ENCODE peak calls at places on chromosomes 4 and X, in four cellular contexts. One of them, this sample, is unnamed.
A peak's percentile ranks its signal among the peaks of the same experiment; 100 is the strongest.

GRCh38 chr4:121726642-121727268 is 30.0 kb upstream of the ANXA5 start:
- DNase-seq in IMR-90: peak; percentile 78
- DNase-seq in K562: peak; percentile 64
- DNase-seq in HepG2: peak; percentile 64
- DNase-seq in this sample: peak; percentile 29

GRCh38 chr4:707929-708630 is 2.4 kb downstream of the PCGF3 start:
- DNase-seq in IMR-90: no peak
- DNase-seq in K562: no peak
- DNase-seq in HepG2: no peak
- DNase-seq in this sample: no peak

GRCh38 chr4:125986307-125986706 is 671.6 kb downstream of the FAT4 start:
- DNase-seq in IMR-90: no peak
- DNase-seq in K562: no peak
- DNase-seq in HepG2: no peak
- DNase-seq in this sample: no peak

GRCh38 chrX:107629533-107629909 is 1.2 kb downstream of the PRPS1 start:
- DNase-seq in IMR-90: peak; percentile 36
- DNase-seq in K562: peak; percentile 43
- DNase-seq in HepG2: peak; percentile 6
- DNase-seq in this sample: peak; percentile 51

GRCh38 chr4:33111106-33111505 is 2390.9 kb downstream of the PCDH7 start:
- DNase-seq in IMR-90: no peak
- DNase-seq in K562: no peak
- DNase-seq in HepG2: no peak
- DNase-seq in this sample: no peak

GRCh38 chrX:44344687-44345086 is 1.2 kb upstream of the EFHC2 start:
- DNase-seq in IMR-90: no peak
- DNase-seq in K562: peak; percentile 67
- DNase-seq in HepG2: no peak
- DNase-seq in this sample: no peak

GRCh38 chrX:147342197-147342596 is 527.7 kb upstream of the CXorf51A start:
- DNase-seq in IMR-90: no peak
- DNase-seq in K562: no peak
- DNase-seq in HepG2: no peak
- DNase-seq in this sample: no peak

GRCh38 chr4:83334425-83335241 is at the start of gene HPSE:
- DNase-seq in IMR-90: peak; percentile 21
- DNase-seq in K562: peak; percentile 48
- DNase-seq in HepG2: peak; percentile 3
- DNase-seq in this sample: peak; percentile 50

GRCh38 chrX:135185795-135186443 is 14.7 kb upstream of the CT55 start:
- DNase-seq in IMR-90: peak; percentile 46
- DNase-seq in K562: peak; percentile 65
- DNase-seq in HepG2: peak; percentile 36
- DNase-seq in this sample: peak; percentile 58

GRCh38 chr4:31918891-31919290 is 1198.7 kb downstream of the PCDH7 start:
- DNase-seq in IMR-90: no peak
- DNase-seq in K562: no peak
- DNase-seq in HepG2: no peak
- DNase-seq in this sample: no peak

GRCh38 chr4:40192286-40193017 is 4.4 kb upstream of the RHOH start:
- DNase-seq in IMR-90: no peak
- DNase-seq in K562: no peak
- DNase-seq in HepG2: peak; percentile 16
- DNase-seq in this sample: no peak
- TF ChIP-seq MAZ in IMR-90: no peak
- TF ChIP-seq MAZ in K562: no peak
- TF ChIP-seq MAZ in HepG2: no peak
- TF ChIP-seq MAZ in this sample: no peak

GRCh38 chr4:110955748-110956147 is 332.9 kb upstream of the PITX2 start:
- DNase-seq in IMR-90: no peak
- DNase-seq in K562: no peak
- DNase-seq in HepG2: no peak
- DNase-seq in this sample: no peak
- TF ChIP-seq MAZ in IMR-90: no peak
- TF ChIP-seq MAZ in K562: no peak
- TF ChIP-seq MAZ in HepG2: no peak
- TF ChIP-seq MAZ in this sample: no peak

GRCh38 chrX:14528629-14529287 is 578 bp upstream of the GLRA2 start:
- DNase-seq in IMR-90: peak; percentile 5
- DNase-seq in K562: peak; percentile 42
- DNase-seq in HepG2: peak; percentile 10
- DNase-seq in this sample: peak; percentile 61
- TF ChIP-seq MAZ in IMR-90: no peak
- TF ChIP-seq MAZ in K562: no peak
- TF ChIP-seq MAZ in HepG2: no peak
- TF ChIP-seq MAZ in this sample: no peak

GRCh38 chrX:9341305-9342201 is 123.3 kb upstream of the TBL1X start:
- DNase-seq in IMR-90: peak; percentile 69
- DNase-seq in K562: peak; percentile 72
- DNase-seq in HepG2: no peak
- DNase-seq in this sample: peak; percentile 69

GRCh38 chrX:9342581-9343051 is 122.2 kb upstream of the TBL1X start:
- DNase-seq in IMR-90: peak; percentile 80
- DNase-seq in K562: peak; percentile 93
- DNase-seq in HepG2: peak; percentile 29
- DNase-seq in this sample: peak; percentile 91

GRCh38 chrX:9339603-9340569 is 125.0 kb upstream of the TBL1X start:
- DNase-seq in IMR-90: no peak
- DNase-seq in K562: no peak
- DNase-seq in HepG2: no peak
- DNase-seq in this sample: no peak

GRCh38 chrX:9338986-9339385 is 125.9 kb upstream of the TBL1X start:
- DNase-seq in IMR-90: no peak
- DNase-seq in K562: no peak
- DNase-seq in HepG2: no peak
- DNase-seq in this sample: no peak

DNA sequence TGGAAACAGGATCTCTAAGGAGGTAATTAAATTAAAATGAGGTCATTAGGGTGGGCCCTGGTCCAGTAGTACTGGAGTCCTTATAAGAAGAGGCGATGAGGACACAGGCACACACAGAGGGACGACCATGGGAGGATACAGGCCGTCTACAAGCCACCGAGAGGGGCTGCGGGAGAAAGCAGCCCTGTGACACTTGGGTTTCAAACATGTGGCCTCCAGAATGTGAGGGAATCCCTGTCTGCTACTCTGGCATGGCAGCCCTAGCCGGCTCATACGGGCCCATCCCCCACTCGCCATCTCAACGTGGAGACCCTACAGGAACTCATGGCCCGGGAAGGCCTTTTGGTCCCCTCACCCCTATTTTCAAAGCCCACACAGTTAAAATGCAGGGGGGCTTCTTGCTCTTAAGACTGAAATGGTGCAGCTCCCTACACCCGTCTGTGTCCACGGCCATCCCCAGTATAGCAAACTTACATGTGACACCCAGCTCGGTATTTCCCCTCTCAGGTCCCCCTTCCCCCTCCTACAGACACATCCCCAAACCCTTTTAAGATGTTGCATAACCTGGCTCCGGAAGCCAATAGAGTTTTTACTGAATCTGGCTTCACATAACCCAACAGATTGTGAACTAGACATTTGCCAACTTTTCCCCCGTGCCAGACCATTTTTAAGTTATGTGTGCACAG is 124.1 kb upstream of the TBL1X start:
- DNase-seq in IMR-90: peak; percentile 43
- DNase-seq in K562: no peak
- DNase-seq in HepG2: no peak
- DNase-seq in this sample: no peak
- TF ChIP-seq MAZ in IMR-90: no peak
- TF ChIP-seq MAZ in K562: no peak
- TF ChIP-seq MAZ in HepG2: no peak
- TF ChIP-seq MAZ in this sample: no peak

GRCh38 chrX:112799425-112799824 is 41.2 kb downstream of the AMOT start:
- DNase-seq in IMR-90: no peak
- DNase-seq in K562: no peak
- DNase-seq in HepG2: no peak
- DNase-seq in this sample: no peak
- TF ChIP-seq MAZ in IMR-90: no peak
- TF ChIP-seq MAZ in K562: no peak
- TF ChIP-seq MAZ in HepG2: no peak
- TF ChIP-seq MAZ in this sample: no peak

GRCh38 chr4:2850966-2851782 is 7.5 kb downstream of the ADD1 start:
- DNase-seq in IMR-90: peak; percentile 60
- DNase-seq in K562: no peak
- DNase-seq in HepG2: no peak
- DNase-seq in this sample: no peak

GRCh38 chr4:2846172-2846571 is 2.5 kb downstream of the ADD1 start:
- DNase-seq in IMR-90: no peak
- DNase-seq in K562: no peak
- DNase-seq in HepG2: no peak
- DNase-seq in this sample: no peak

GRCh38 chr4:2847297-2847871 is 3.7 kb downstream of the ADD1 start:
- DNase-seq in IMR-90: no peak
- DNase-seq in K562: peak; percentile 33
- DNase-seq in HepG2: no peak
- DNase-seq in this sample: no peak

GRCh38 chr4:2849267-2850140 is 5.9 kb downstream of the ADD1 start:
- DNase-seq in IMR-90: no peak
- DNase-seq in K562: no peak
- DNase-seq in HepG2: no peak
- DNase-seq in this sample: no peak

DNA sequence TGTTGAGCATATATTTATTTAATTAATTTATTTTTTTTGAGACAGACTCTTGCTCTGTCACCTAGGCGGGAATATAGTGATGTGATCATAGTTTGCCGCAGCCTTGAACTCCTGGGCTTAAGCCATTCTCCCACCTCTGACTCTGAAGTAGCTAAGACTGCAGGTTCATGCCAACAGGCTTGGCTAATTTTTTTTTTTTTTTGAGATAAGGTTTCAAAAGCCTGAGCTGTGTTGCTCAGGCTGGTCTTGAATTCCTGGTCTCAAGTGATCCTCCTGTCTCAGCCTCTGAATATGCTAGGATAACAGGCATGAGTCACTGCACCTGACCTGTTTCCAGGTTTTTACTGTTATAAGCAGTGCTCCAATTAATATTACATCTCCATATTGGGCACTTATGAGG is 4.8 kb downstream of the ADD1 start:
- DNase-seq in IMR-90: peak; percentile 28
- DNase-seq in K562: peak; percentile 44
- DNase-seq in HepG2: peak; percentile 36
- DNase-seq in this sample: no peak
- TF ChIP-seq MAZ in IMR-90: no peak
- TF ChIP-seq MAZ in K562: no peak
- TF ChIP-seq MAZ in HepG2: no peak
- TF ChIP-seq MAZ in this sample: no peak

GRCh38 chr4:42401171-42401570 is 3.9 kb downstream of the SHISA3 start:
- DNase-seq in IMR-90: no peak
- DNase-seq in K562: no peak
- DNase-seq in HepG2: no peak
- DNase-seq in this sample: no peak
- TF ChIP-seq MAZ in IMR-90: no peak
- TF ChIP-seq MAZ in K562: no peak
- TF ChIP-seq MAZ in HepG2: no peak
- TF ChIP-seq MAZ in this sample: no peak

DNA sequence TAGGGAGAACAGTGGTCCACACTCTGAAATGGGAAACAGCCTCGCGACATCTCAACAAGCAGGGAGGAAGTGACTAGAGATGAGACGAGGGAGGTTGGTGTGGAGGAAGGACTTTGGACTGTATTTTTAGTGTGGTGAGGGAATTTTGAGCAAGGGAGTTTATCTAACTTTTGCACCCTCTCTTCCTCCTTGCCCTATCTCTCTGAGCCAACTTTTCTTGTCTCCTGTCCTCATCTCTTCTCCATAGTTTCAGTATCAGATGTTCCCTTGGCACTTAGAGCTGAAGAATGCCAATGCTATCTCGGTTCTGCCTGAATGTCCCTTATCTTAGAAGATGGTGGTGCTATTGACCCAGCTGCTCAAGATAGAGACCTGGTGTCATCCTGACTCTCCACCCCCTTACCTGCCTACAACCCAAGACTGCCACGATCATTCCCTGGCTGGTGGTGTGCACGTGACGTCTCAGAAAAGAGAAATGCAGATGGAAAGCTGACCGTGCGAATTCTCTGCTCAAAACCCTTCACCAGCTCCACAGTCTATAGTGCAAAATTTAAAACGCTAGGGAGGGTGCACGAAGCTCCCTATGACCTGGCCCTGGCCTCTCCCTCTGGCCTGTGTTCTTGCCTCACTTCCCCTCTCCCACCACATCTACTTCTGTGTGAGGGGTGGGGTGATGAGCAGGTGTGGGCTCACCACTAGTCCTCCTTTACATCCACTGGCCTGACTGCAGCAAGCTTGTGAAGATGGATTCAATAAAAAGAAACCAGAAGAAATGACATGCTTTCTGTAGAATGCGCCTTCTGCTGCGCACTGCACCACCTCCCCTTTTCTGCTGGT is 20.9 kb downstream of the MPP1 start:
- DNase-seq in IMR-90: no peak
- DNase-seq in K562: peak; percentile 53
- DNase-seq in HepG2: no peak
- DNase-seq in this sample: no peak
- TF ChIP-seq MAZ in IMR-90: no peak
- TF ChIP-seq MAZ in K562: no peak
- TF ChIP-seq MAZ in HepG2: no peak
- TF ChIP-seq MAZ in this sample: no peak

GRCh38 chr4:129602447-129602846 is 506.5 kb downstream of the C4orf33 start:
- DNase-seq in IMR-90: no peak
- DNase-seq in K562: no peak
- DNase-seq in HepG2: no peak
- DNase-seq in this sample: no peak

GRCh38 chr4:129600898-129601297 is 504.9 kb downstream of the C4orf33 start:
- DNase-seq in IMR-90: no peak
- DNase-seq in K562: no peak
- DNase-seq in HepG2: no peak
- DNase-seq in this sample: no peak

GRCh38 chr4:129603241-129603931 is 507.4 kb downstream of the C4orf33 start:
- DNase-seq in IMR-90: no peak
- DNase-seq in K562: no peak
- DNase-seq in HepG2: no peak
- DNase-seq in this sample: no peak

DNA sequence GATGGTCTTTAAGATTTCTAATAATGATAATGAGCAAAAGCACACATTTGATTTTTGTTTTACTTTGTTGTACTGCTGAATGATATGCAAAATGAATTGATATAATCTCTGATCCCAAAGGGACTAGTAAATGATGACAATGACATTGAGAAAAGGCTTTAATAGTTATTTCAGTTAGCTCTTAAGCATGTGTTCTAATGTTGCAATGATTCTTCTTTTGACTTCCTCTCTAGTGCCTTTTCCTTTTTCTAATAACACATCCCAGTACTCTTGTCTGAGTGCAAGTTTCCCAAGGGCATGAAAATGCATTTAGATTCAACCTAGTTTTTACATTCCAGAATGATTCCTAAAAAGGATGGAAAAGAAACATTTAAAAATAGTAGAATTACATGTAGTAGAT is 508.7 kb downstream of the C4orf33 start:
- DNase-seq in IMR-90: no peak
- DNase-seq in K562: no peak
- DNase-seq in HepG2: no peak
- DNase-seq in this sample: no peak
- TF ChIP-seq MAZ in IMR-90: no peak
- TF ChIP-seq MAZ in K562: no peak
- TF ChIP-seq MAZ in HepG2: no peak
- TF ChIP-seq MAZ in this sample: no peak